ENCODE peak calls at places on chromosomes 4 and X, in nine cellular contexts. V is activated CD4-positive, alpha-beta T cell treated with anti-CD3 and anti-CD28 coated beads, Interleukin-2, amount 50 U/mL, for 24 hours; O is NAMALWA; L is AML-193; S is activated T-cell treated with anti-CD3 and anti-CD28 coated beads for 48 hours; U is left colon; R is amniotic epithelial cell; X is tibial nerve; T is EH. M is an unnamed sample.
A peak's percentile ranks its signal among the peaks of the same experiment; 100 is the strongest.

GRCh38 chr4:185637162-185637875 is 102.0 kb upstream of the PDLIM3 start:
- DNase-seq in X (no peak), U (no peak), L (no peak), T (no peak), O (no peak), V (no peak), R (peak; percentile 25), S (no peak), M (no peak)

GRCh38 chrX:120358687-120359086 is 3.2 kb upstream of the ATP1B4 start:
- DNase-seq in T (peak; percentile 33), R (no peak), X (no peak), O (no peak), L (no peak), V (peak; percentile 24), S (peak; percentile 32), U (no peak), M (peak; percentile 22)

GRCh38 chr4:81631958-81632439 is 160.3 kb upstream of the RASGEF1B start:
- DNase-seq in O (peak; percentile 65), U (no peak), V (no peak), R (no peak), L (no peak), X (no peak), T (peak; percentile 20), S (no peak), M (peak; percentile 90)

GRCh38 chr4:3047464-3048286 is 26.7 kb downstream of the HTT-AS start:
- DNase-seq in O (peak; percentile 85), R (peak; percentile 48), X (peak; percentile 76), U (peak; percentile 77), L (peak; percentile 29), S (peak; percentile 68), V (peak; percentile 60), T (peak; percentile 65), M (peak; percentile 61)

GRCh38 chr4:80240976-80241375 is 25.5 kb upstream of the FGF5 start:
- DNase-seq in R (peak; percentile 23), T (peak; percentile 63), X (no peak), V (no peak), O (no peak), U (no peak), S (no peak), L (no peak), M (no peak)

GRCh38 chr4:121690001-121690400 is 6.8 kb downstream of the ANXA5 start:
- DNase-seq in V (no peak), R (peak; percentile 86), X (no peak), U (no peak), O (no peak), L (no peak), T (peak; percentile 79), S (no peak), M (no peak)

GRCh38 chr4:83691998-83692397 is 156.1 kb downstream of the GPAT3 start:
- DNase-seq in R (no peak), V (no peak), X (no peak), O (no peak), U (no peak), S (no peak), T (peak; percentile 41), L (no peak), M (no peak)

GRCh38 chr4:122205687-122206086 is 53.6 kb downstream of the BLTP1 start:
- DNase-seq in S (no peak), V (no peak), X (no peak), R (no peak), T (no peak), O (peak; percentile 7), L (no peak), U (no peak), M (peak; percentile 3)

GRCh38 chr4:15077969-15078368 is 75.7 kb downstream of the CPEB2 start:
- DNase-seq in R (peak; percentile 97), X (no peak), V (no peak), S (no peak), O (no peak), U (no peak), T (peak; percentile 41), L (peak; percentile 53), M (no peak)

GRCh38 chr4:169756971-169757574 is 671 bp downstream of the HPF1 start:
- DNase-seq in V (no peak), X (no peak), U (no peak), S (no peak), L (peak; percentile 22), O (peak; percentile 20), R (no peak), T (peak; percentile 18), M (no peak)

GRCh38 chr4:138062929-138063328 is 179.2 kb downstream of the SLC7A11 start:
- DNase-seq in L (no peak), S (no peak), V (no peak), T (peak; percentile 68), R (peak; percentile 55), X (no peak), O (no peak), U (no peak), M (no peak)

GRCh38 chr4:78622253-78622979 is 70.8 kb downstream of the ANXA3 start:
- DNase-seq in R (peak; percentile 95), V (no peak), L (no peak), U (no peak), X (no peak), T (peak; percentile 77), O (no peak), S (no peak), M (no peak)

GRCh38 chrX:124518888-124519287 is 172.5 kb downstream of the SH2D1A start:
- DNase-seq in V (no peak), O (no peak), X (no peak), S (no peak), R (peak; percentile 74), U (no peak), T (no peak), L (no peak), M (no peak)

GRCh38 chr4:38751341-38752043 is 31.3 kb downstream of the TLR10 start:
- DNase-seq in T (no peak), L (no peak), U (no peak), V (no peak), R (no peak), S (no peak), X (no peak), O (no peak), M (no peak)

GRCh38 chr4:1196421-1197183 is 24.2 kb upstream of the SPON2 start:
- DNase-seq in U (no peak), X (no peak), O (no peak), L (no peak), R (no peak), S (no peak), T (no peak), V (no peak), M (no peak)

GRCh38 chr4:13455411-13455810 is 28.7 kb downstream of the RAB28 start:
- DNase-seq in L (no peak), R (peak; percentile 89), X (no peak), T (peak; percentile 55), U (no peak), O (no peak), V (no peak), S (no peak), M (no peak)

GRCh38 chrX:7146703-7147430 is 645 bp upstream of the STS start:
- DNase-seq in L (no peak), X (peak; percentile 5), S (no peak), R (peak; percentile 18), V (no peak), U (peak; percentile 70), T (no peak), O (peak; percentile 61), M (no peak)

GRCh38 chrX:9942086-9942485 is 25.1 kb upstream of the CLDN34 start:
- DNase-seq in R (no peak), O (peak; percentile 7), L (no peak), V (peak; percentile 62), S (peak; percentile 63), U (no peak), T (no peak), X (no peak), M (no peak)